ENCODE peak calls at places on chromosome 2, in five cellular contexts. J is iris pigment epithelial cell; X is activated CD4-positive, alpha-beta memory T cell treated with anti-CD3 and anti-CD28 coated beads for 36 hours; H is hippocampal formation; C is fibroblast of pulmonary artery. S is an unnamed sample.

GRCh38 chr2:288002-288742 is at the start of gene ALKAL2:
- DNase-seq in X (no peak), C (peak; percentile 10), J (peak; percentile 27), H (no peak), S (no peak)

GRCh38 chr2:20291106-20291564 is 59.5 kb downstream of the PUM2 start:
- DNase-seq in C (peak; percentile 88), H (peak; percentile 43), X (peak; percentile 26), J (peak; percentile 90), S (peak; percentile 87)

GRCh38 chr2:100945433-100945740 is 56.7 kb upstream of the RPL31 start:
- DNase-seq in H (no peak), J (no peak), C (no peak), X (no peak), S (no peak)

GRCh38 chr2:88159955-88160415 is 10.2 kb upstream of the THNSL2 start:
- DNase-seq in C (peak; percentile 79), H (peak; percentile 74), X (peak; percentile 53), J (peak; percentile 61), S (peak; percentile 71)

GRCh38 chr2:217052856-217053577 is 193.2 kb upstream of the TNP1 start:
- DNase-seq in H (no peak), J (no peak), C (no peak), X (no peak), S (no peak)

GRCh38 chr2:156405586-156405985 is 30.6 kb upstream of the GPD2 start:
- DNase-seq in C (peak; percentile 55), X (no peak), H (no peak), J (peak; percentile 47), S (peak; percentile 11)

GRCh38 chr2:174688079-174688478 is 76.2 kb downstream of the CHRNA1 start:
- DNase-seq in C (peak; percentile 71), X (no peak), H (no peak), J (peak; percentile 54), S (peak; percentile 31)

GRCh38 chr2:151280276-151280675 is 9.2 kb downstream of the NMI start:
- DNase-seq in C (peak; percentile 81), J (peak; percentile 90), X (no peak), H (no peak), S (no peak)

GRCh38 chr2:120761911-120762310 is 26.2 kb downstream of the GLI2 start:
- DNase-seq in H (no peak), X (no peak), C (no peak), J (no peak), S (no peak)

GRCh38 chr2:54666131-54666637 is 57.3 kb upstream of the EML6 start:
- DNase-seq in C (peak; percentile 77), X (no peak), J (peak; percentile 78), H (peak; percentile 63), S (peak; percentile 77)

GRCh38 chr2:46171996-46172546 is 125.1 kb upstream of the EPAS1 start:
- DNase-seq in H (no peak), X (no peak), J (no peak), C (no peak), S (no peak)

GRCh38 chr2:20534913-20535801 is 88.3 kb downstream of the RHOB start:
- DNase-seq in H (no peak), C (no peak), X (no peak), J (no peak), S (no peak)

GRCh38 chr2:37802899-37803379 is 122.1 kb upstream of the RMDN2 start:
- DNase-seq in C (peak; percentile 60), X (no peak), J (peak; percentile 99), H (no peak), S (peak; percentile 88)

GRCh38 chr2:12728221-12728777 is 11.6 kb downstream of the TRIB2 start:
- DNase-seq in J (no peak), C (no peak), H (no peak), X (peak; percentile 78), S (no peak)

S was measured in AG08395.